ENCODE peak calls at places on chromosomes 1 and 21, in four cellular contexts. O is A549, F is K562, T is HepG2. B is an unnamed sample.

GRCh38 chr1:12305377-12305776 is 75.5 kb downstream of the VPS13D start:
- DNase-seq in O (no peak), F (no peak), T (no peak), B (no peak)

GRCh38 chr21:17438642-17439041 is 74.2 kb upstream of the CXADR start:
- DNase-seq in O (no peak), F (no peak), T (peak), B (peak)

GRCh38 chr1:56063461-56063860 is 515.9 kb downstream of the PLPP3 start:
- DNase-seq in O (no peak), F (no peak), T (no peak), B (no peak)

GRCh38 chr1:96236156-96236739 is 485.3 kb upstream of the PTBP2 start:
- DNase-seq in O (peak), F (no peak), T (peak), B (peak)

GRCh38 chr1:237799762-237800474 is 90.8 kb downstream of the ZP4 start:
- DNase-seq in O (peak), F (peak), T (peak), B (peak)

GRCh38 chr1:204170494-204171155 is 4.5 kb upstream of the REN start:
- DNase-seq in O (no peak), F (no peak), T (no peak), B (no peak)

GRCh38 chr1:99662581-99663208 is 16.8 kb downstream of the PALMD start:
- DNase-seq in O (no peak), F (no peak), T (no peak), B (no peak)

GRCh38 chr1:30762152-30762930 is 4.8 kb upstream of the LAPTM5 start:
- DNase-seq in O (no peak), F (no peak), T (no peak), B (no peak)

GRCh38 chr21:36061445-36061844 is 1.1 kb upstream of the SETD4 start:
- DNase-seq in O (no peak), F (no peak), T (no peak), B (no peak)

GRCh38 chr21:38853421-38853919 is 47.7 kb downstream of the ETS2 start:
- DNase-seq in O (peak), F (no peak), T (peak), B (no peak)

GRCh38 chr21:43971201-43971991 is 40.7 kb upstream of the TRAPPC10 start:
- DNase-seq in O (no peak), F (no peak), T (no peak), B (no peak)

GRCh38 chr1:159917533-159917932 is 7.8 kb downstream of the TAGLN2 start:
- DNase-seq in O (no peak), F (no peak), T (no peak), B (no peak)

GRCh38 chr1:203592156-203592555 is 34.5 kb upstream of the ATP2B4 start:
- DNase-seq in O (no peak), F (no peak), T (peak), B (peak)

GRCh38 chr1:116997011-116997410 is 4.5 kb upstream of the CD101 start:
- DNase-seq in O (no peak), F (no peak), T (no peak), B (no peak)

GRCh38 chr1:94734963-94735899 is 84.9 kb upstream of the SLC44A3 start:
- DNase-seq in O (no peak), F (peak), T (no peak), B (peak)

GRCh38 chr1:66682106-66682505 is 70.2 kb upstream of the DYNLT5 start:
- DNase-seq in O (no peak), F (no peak), T (no peak), B (no peak)

GRCh38 chr1:66475940-66476339 is 58.0 kb upstream of the SGIP1 start:
- DNase-seq in O (no peak), F (no peak), T (no peak), B (peak)

GRCh38 chr1:39132505-39133339 is 71.8 kb upstream of the MACF1 start:
- DNase-seq in O (peak), F (no peak), T (peak), B (peak)

GRCh38 chr1:154935749-154936415 is 637 bp downstream of the PMVK start:
- DNase-seq in O (no peak), F (no peak), T (no peak), B (no peak)

GRCh38 chr21:35360870-35361570 is 311.9 kb upstream of the RUNX1 start:
- DNase-seq in O (no peak), F (no peak), T (no peak), B (no peak)

GRCh38 chr1:186864296-186864695 is 35.5 kb downstream of the PLA2G4A start:
- DNase-seq in O (no peak), F (no peak), T (no peak), B (no peak)

GRCh38 chr1:100292711-100293110 is 26.7 kb downstream of the RTCA start:
- DNase-seq in O (no peak), F (no peak), T (no peak), B (no peak)

GRCh38 chr1:173489929-173490328 is 12.8 kb downstream of the PRDX6 start:
- DNase-seq in O (no peak), F (no peak), T (no peak), B (no peak)

GRCh38 chr1:247548092-247548491 is 842 bp upstream of the GCSAML start:
- DNase-seq in O (no peak), F (peak), T (no peak), B (no peak)
- TF ChIP-seq NR3C1 in O (no peak), F (no peak), T (no peak), B (no peak)

GRCh38 chr1:18234790-18235242 is 127.2 kb downstream of the IGSF21 start:
- DNase-seq in O (peak), F (peak), T (peak), B (peak)
- TF ChIP-seq MAX in O (no peak), F (no peak), T (no peak), B (no peak)

GRCh38 chr1:221573727-221574126 is 168.2 kb downstream of the DUSP10 start:
- DNase-seq in O (no peak), F (no peak), T (no peak), B (no peak)
- TF ChIP-seq NR3C1 in O (no peak), F (no peak), T (no peak), B (no peak)

GRCh38 chr1:214402583-214403216 is 121.7 kb downstream of the SMYD2 start:
- DNase-seq in O (no peak), F (no peak), T (no peak), B (no peak)

GRCh38 chr1:214401666-214402065 is 120.7 kb downstream of the SMYD2 start:
- DNase-seq in O (no peak), F (no peak), T (no peak), B (no peak)

GRCh38 chr1:214403431-214403830 is 122.5 kb downstream of the SMYD2 start:
- DNase-seq in O (no peak), F (no peak), T (no peak), B (no peak)

GRCh38 chr1:214404571-214405213 is 123.7 kb downstream of the SMYD2 start:
- DNase-seq in O (no peak), F (no peak), T (peak), B (peak)

GRCh38 chr1:214404154-214404553 is 123.2 kb downstream of the SMYD2 start:
- DNase-seq in O (no peak), F (no peak), T (no peak), B (no peak)
- TF ChIP-seq MAX in O (no peak), F (no peak), T (no peak), B (no peak)

GRCh38 chr1:240763771-240764170 is 151.8 kb upstream of the GREM2 start:
- DNase-seq in O (no peak), F (no peak), T (no peak), B (no peak)

GRCh38 chr1:240766831-240767230 is 154.9 kb upstream of the GREM2 start:
- DNase-seq in O (no peak), F (no peak), T (no peak), B (no peak)

GRCh38 chr1:240771450-240771849 is 159.5 kb upstream of the GREM2 start:
- DNase-seq in O (no peak), F (no peak), T (no peak), B (no peak)

GRCh38 chr1:240768979-240769378 is 157.0 kb upstream of the GREM2 start:
- DNase-seq in O (no peak), F (no peak), T (no peak), B (no peak)

GRCh38 chr1:240765732-240766363 is 153.9 kb upstream of the GREM2 start:
- DNase-seq in O (peak), F (no peak), T (no peak), B (no peak)
- TF ChIP-seq NR3C1 in O (no peak), F (no peak), T (no peak), B (no peak)

GRCh38 chr21:42125571-42126544 is 54.7 kb downstream of the UMODL1 start:
- DNase-seq in O (no peak), F (peak), T (peak), B (peak)
- TF ChIP-seq MAX in O (no peak), F (no peak), T (no peak), B (no peak)